ENCODE peak calls at places on chromosome 4, in four cellular contexts. One of them, this sample, is unnamed.

GRCh38 chr4:36208884-36209473 is 35.3 kb downstream of the ARAP2 start:
- DNase-seq in progenitor cell of endocrine pancreas: no peak
- DNase-seq in transverse colon: peak; percentile 16
- DNase-seq in heart right ventricle: no peak
- DNase-seq in this sample: no peak

GRCh38 chr4:1345905-1346780 is 865 bp upstream of the UVSSA start:
- DNase-seq in progenitor cell of endocrine pancreas: peak; percentile 41
- DNase-seq in transverse colon: peak; percentile 54
- DNase-seq in heart right ventricle: no peak
- DNase-seq in this sample: peak; percentile 61

GRCh38 chr4:73433140-73433539 is 2.9 kb upstream of the AFP start:
- DNase-seq in progenitor cell of endocrine pancreas: no peak
- DNase-seq in transverse colon: no peak
- DNase-seq in heart right ventricle: no peak
- DNase-seq in this sample: no peak

GRCh38 chr4:182201871-182202270 is 41.3 kb upstream of the TENM3 start:
- DNase-seq in progenitor cell of endocrine pancreas: no peak
- DNase-seq in transverse colon: no peak
- DNase-seq in heart right ventricle: no peak
- DNase-seq in this sample: no peak

GRCh38 chr4:171880136-171880535 is 66.9 kb downstream of the GALNTL6 start:
- DNase-seq in progenitor cell of endocrine pancreas: no peak
- DNase-seq in transverse colon: no peak
- DNase-seq in heart right ventricle: no peak
- DNase-seq in this sample: no peak

GRCh38 chr4:170089743-170090666 is at the start of gene AADAT:
- DNase-seq in progenitor cell of endocrine pancreas: peak; percentile 81
- DNase-seq in transverse colon: peak; percentile 74
- DNase-seq in heart right ventricle: peak; percentile 80
- DNase-seq in this sample: peak; percentile 68

GRCh38 chr4:54784188-54784671 is 126.5 kb downstream of the KIT start:
- DNase-seq in progenitor cell of endocrine pancreas: no peak
- DNase-seq in transverse colon: peak; percentile 70
- DNase-seq in heart right ventricle: peak; percentile 76
- DNase-seq in this sample: peak; percentile 97

GRCh38 chr4:3369781-3370660 is 71.7 kb upstream of the HGFAC start:
- DNase-seq in progenitor cell of endocrine pancreas: no peak
- DNase-seq in transverse colon: no peak
- DNase-seq in heart right ventricle: peak; percentile 71
- DNase-seq in this sample: peak; percentile 69

GRCh38 chr4:95161781-95162469 is 386.8 kb downstream of the UNC5C start:
- DNase-seq in progenitor cell of endocrine pancreas: no peak
- DNase-seq in transverse colon: no peak
- DNase-seq in heart right ventricle: no peak
- DNase-seq in this sample: no peak

GRCh38 chr4:114677346-114677979 is 78.9 kb downstream of the UGT8 start:
- DNase-seq in progenitor cell of endocrine pancreas: no peak
- DNase-seq in transverse colon: no peak
- DNase-seq in heart right ventricle: no peak
- DNase-seq in this sample: no peak

GRCh38 chr4:20512980-20513379 is 187.3 kb upstream of the PACRGL start:
- DNase-seq in progenitor cell of endocrine pancreas: no peak
- DNase-seq in transverse colon: no peak
- DNase-seq in heart right ventricle: no peak
- DNase-seq in this sample: no peak

DNA sequence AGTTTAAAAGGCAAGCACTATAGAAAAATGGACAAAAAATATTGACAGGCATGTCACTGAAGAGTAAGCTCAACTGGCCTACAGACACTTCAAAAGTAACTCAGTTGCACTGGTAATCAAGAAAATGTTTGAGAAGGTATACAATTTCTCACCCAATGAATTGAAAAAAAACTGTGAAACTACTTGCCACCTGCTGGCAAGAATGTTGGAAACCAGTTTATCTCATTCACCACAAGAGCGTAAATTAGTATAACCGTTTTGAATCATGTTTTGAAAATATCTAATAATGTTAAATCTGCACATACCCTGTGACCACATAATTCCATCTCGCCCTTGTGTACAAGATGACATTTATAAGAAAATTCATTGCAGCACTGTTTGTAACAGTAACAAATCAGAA is 31.7 kb downstream of the TXK start:
- DNase-seq in progenitor cell of endocrine pancreas: no peak
- DNase-seq in transverse colon: no peak
- DNase-seq in heart right ventricle: no peak
- DNase-seq in this sample: no peak
- TF ChIP-seq CTCF in progenitor cell of endocrine pancreas: peak; percentile 27
- TF ChIP-seq CTCF in transverse colon: no peak
- TF ChIP-seq CTCF in heart right ventricle: no peak
- TF ChIP-seq CTCF in this sample: no peak

DNA sequence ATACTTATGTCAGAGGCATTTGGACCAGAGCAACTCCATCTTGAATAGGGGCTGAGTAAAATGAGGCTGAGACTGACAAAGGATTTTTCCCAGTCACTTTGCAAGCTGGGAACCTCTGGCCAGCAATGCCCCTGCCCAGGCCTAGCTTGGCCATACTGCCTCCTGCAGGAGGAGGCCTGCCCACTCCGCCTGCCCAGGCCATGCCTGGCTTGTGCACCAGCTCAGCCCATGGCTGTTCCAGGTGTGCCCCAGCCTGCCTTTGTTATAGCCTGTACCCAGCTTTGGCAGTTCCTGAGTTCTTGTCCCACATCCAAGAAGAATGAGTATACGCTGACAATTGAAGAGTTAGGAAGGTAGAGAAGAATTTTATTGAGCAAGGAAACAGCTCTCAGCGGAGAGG is 176.1 kb downstream of the AASDH start:
- DNase-seq in progenitor cell of endocrine pancreas: no peak
- DNase-seq in transverse colon: no peak
- DNase-seq in heart right ventricle: no peak
- DNase-seq in this sample: no peak
- TF ChIP-seq CTCF in progenitor cell of endocrine pancreas: no peak
- TF ChIP-seq CTCF in transverse colon: no peak
- TF ChIP-seq CTCF in heart right ventricle: no peak
- TF ChIP-seq CTCF in this sample: no peak

DNA sequence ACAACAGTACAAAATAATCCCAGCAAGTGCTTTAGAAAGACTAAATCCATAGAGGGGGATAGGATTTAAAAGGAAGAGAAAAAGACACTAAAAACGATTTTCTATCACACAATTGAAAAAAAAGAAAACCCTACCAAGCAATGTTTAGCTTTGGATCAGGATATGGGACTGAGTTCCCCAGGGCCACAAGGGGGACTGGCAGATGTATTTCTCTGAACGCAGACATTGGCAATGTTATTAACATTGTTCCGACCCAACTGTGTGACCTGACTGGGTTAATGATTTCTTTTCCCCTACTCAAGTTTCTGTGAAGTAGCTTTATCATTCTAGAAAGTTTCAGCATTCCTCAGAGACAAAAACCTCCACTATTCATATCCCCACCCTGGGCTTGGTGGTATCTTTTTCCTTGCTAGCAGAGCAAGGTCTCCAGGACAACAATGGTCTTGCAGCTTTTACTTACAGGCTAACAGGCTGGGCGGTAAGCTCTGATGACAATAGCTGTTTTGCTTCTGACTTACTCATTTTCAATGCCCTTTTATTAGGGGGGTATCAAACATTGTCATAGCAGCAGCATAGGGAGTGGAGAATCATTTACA is 25.8 kb downstream of the SLC7A11 start:
- DNase-seq in progenitor cell of endocrine pancreas: no peak
- DNase-seq in transverse colon: no peak
- DNase-seq in heart right ventricle: no peak
- DNase-seq in this sample: no peak
- TF ChIP-seq CTCF in progenitor cell of endocrine pancreas: peak; percentile 32
- TF ChIP-seq CTCF in transverse colon: no peak
- TF ChIP-seq CTCF in heart right ventricle: no peak
- TF ChIP-seq CTCF in this sample: no peak

GRCh38 chr4:113358784-113359183 is 309.3 kb downstream of the ANK2 start:
- DNase-seq in progenitor cell of endocrine pancreas: no peak
- DNase-seq in transverse colon: no peak
- DNase-seq in heart right ventricle: no peak
- DNase-seq in this sample: no peak
- TF ChIP-seq CTCF in progenitor cell of endocrine pancreas: no peak
- TF ChIP-seq CTCF in transverse colon: no peak
- TF ChIP-seq CTCF in heart right ventricle: no peak
- TF ChIP-seq CTCF in this sample: no peak

GRCh38 chr4:185068837-185069236 is 50.5 kb downstream of the HELT start:
- DNase-seq in progenitor cell of endocrine pancreas: no peak
- DNase-seq in transverse colon: no peak
- DNase-seq in heart right ventricle: no peak
- DNase-seq in this sample: no peak
- TF ChIP-seq CTCF in progenitor cell of endocrine pancreas: no peak
- TF ChIP-seq CTCF in transverse colon: no peak
- TF ChIP-seq CTCF in heart right ventricle: no peak
- TF ChIP-seq CTCF in this sample: no peak

DNA sequence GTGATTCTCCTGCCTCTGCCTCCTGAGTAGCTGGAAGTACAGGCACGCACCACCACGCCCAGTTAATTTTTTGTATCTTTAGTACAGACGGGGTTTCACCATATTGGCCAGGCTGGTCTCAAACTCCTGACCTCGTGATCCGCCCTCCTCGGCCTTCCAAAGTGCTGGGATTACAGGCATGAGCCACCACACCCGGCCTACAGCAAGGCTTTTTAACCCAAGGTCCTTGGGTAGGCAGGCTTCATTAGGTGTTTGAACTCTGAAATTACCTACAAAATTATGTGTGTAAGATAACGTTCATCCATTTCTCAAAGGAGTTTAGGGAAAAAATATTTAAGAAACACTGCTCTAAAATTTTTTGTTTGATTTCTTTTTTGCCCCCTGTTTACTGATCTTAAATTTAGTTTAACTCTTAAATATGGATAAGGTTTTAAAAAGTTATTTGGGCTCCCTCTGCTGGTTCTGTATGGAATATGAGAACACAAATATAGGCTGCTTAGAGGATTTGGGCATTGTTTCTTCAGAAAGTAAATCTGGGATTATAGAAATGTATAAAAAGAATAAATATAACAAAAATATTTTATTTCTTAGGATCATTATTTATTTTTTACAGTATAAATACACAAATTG is 92.8 kb downstream of the CBR4 start:
- DNase-seq in progenitor cell of endocrine pancreas: no peak
- DNase-seq in transverse colon: no peak
- DNase-seq in heart right ventricle: no peak
- DNase-seq in this sample: no peak
- TF ChIP-seq CTCF in progenitor cell of endocrine pancreas: peak; percentile 79
- TF ChIP-seq CTCF in transverse colon: peak; percentile 51
- TF ChIP-seq CTCF in heart right ventricle: peak; percentile 71
- TF ChIP-seq CTCF in this sample: peak; percentile 31

DNA sequence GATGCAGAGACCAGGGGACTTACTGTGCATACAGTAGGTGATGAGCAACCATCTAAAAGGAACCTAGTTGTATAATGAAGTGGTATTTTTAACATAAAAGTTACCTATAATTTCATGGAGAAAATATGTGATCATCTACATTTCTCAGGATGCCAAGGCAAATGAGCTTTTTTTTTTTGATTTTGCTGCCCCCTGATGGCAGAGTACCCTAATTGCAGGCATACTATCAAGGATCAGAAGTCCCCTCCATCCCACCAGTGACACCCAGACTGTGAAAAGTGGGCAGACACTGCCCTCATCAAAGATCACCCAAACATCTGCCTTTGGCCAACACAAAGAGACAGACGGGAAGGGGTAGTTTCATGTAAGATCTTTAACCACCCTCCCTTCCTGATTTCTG is 9.6 kb upstream of the ABLIM2 start:
- DNase-seq in progenitor cell of endocrine pancreas: no peak
- DNase-seq in transverse colon: no peak
- DNase-seq in heart right ventricle: no peak
- DNase-seq in this sample: no peak
- TF ChIP-seq CTCF in progenitor cell of endocrine pancreas: peak; percentile 53
- TF ChIP-seq CTCF in transverse colon: peak; percentile 54
- TF ChIP-seq CTCF in heart right ventricle: no peak
- TF ChIP-seq CTCF in this sample: no peak